ENCODE peak calls at places on chromosomes 16 and 17, in four cellular contexts. M is K562, V is activated B cell treated with CpG ODN at 0.5 μM for 24 hours, G is GM10248. D is an unnamed sample.
A peak's percentile ranks its signal among the peaks of the same experiment; 100 is the strongest.

GRCh38 chr16:69031877-69032301 is 73.6 kb upstream of the HAS3 start:
- DNase-seq in M (no peak), V (no peak), G (no peak), D (no peak)

GRCh38 chr17:14201087-14201486 is 35.6 kb downstream of the CDRT15 start:
- DNase-seq in M (no peak), V (no peak), G (no peak), D (no peak)

GRCh38 chr16:29820730-29821662 is 734 bp downstream of the MVP start:
- DNase-seq in M (no peak), V (peak; percentile 56), G (peak; percentile 72), D (no peak)

GRCh38 chr16:75494696-75495601 is at the start of gene CHST6:
- DNase-seq in M (peak; percentile 43), V (peak; percentile 36), G (peak; percentile 86), D (peak; percentile 55)

GRCh38 chr17:15285466-15285865 is 20.3 kb upstream of the PMP22 start:
- DNase-seq in M (no peak), V (no peak), G (no peak), D (no peak)

GRCh38 chr17:27354491-27355081 is 60.7 kb downstream of the WSB1 start:
- DNase-seq in M (peak; percentile 59), V (no peak), G (no peak), D (no peak)

GRCh38 chr16:65975049-65975708 is 391.3 kb upstream of the CDH5 start:
- DNase-seq in M (peak; percentile 60), V (no peak), G (no peak), D (no peak)

GRCh38 chr16:54194008-54194731 is 92.4 kb downstream of the IRX3 start:
- DNase-seq in M (no peak), V (no peak), G (no peak), D (no peak)

GRCh38 chr16:19898924-19899604 is 14.4 kb upstream of the GPRC5B start:
- DNase-seq in M (peak; percentile 72), V (no peak), G (peak; percentile 67), D (peak; percentile 29)

GRCh38 chr17:77790143-77790829 is 168.2 kb upstream of the TNRC6C start:
- DNase-seq in M (no peak), V (no peak), G (no peak), D (no peak)

GRCh38 chr16:26457061-26457460 is 609.7 kb upstream of the C16orf82 start:
- DNase-seq in M (no peak), V (no peak), G (no peak), D (no peak)

GRCh38 chr16:52743702-52744101 is 196.8 kb upstream of the TOX3 start:
- DNase-seq in M (no peak), V (no peak), G (no peak), D (no peak)

GRCh38 chr17:71760062-71760720 is 360.6 kb upstream of the SOX9 start:
- DNase-seq in M (no peak), V (no peak), G (no peak), D (no peak)

GRCh38 chr16:66300501-66300900 is 66.0 kb upstream of the CDH5 start:
- DNase-seq in M (no peak), V (no peak), G (no peak), D (no peak)

GRCh38 chr17:19262650-19263620 is 25.8 kb downstream of the EPN2 start:
- DNase-seq in M (no peak), V (no peak), G (no peak), D (no peak)

GRCh38 chr17:81418710-81419332 is 23.6 kb downstream of the BAHCC1 start:
- DNase-seq in M (no peak), V (no peak), G (no peak), D (no peak)

GRCh38 chr17:20896153-20896649 is 146.6 kb downstream of the USP22 start:
- DNase-seq in M (no peak), V (peak; percentile 17), G (peak; percentile 11), D (no peak)

DNA sequence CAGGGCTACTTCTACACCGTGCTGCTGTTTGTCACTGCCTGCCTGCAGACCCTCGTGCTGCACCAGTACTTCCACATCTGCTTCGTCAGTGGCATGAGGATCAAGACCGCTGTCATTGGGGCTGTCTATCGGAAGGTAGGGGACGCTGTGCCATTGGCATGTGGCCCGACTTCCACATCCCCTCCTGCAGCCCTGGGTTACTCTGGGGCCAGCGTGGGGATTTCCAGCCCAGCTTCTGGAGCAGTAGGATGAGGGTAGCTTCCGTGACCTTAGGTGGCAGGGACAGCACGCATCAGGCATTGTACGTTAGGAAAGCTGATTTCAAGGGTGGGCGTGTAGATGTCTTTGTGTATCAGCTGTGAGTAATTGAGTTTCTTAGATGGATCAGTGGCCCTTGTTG is 96.5 kb downstream of the ABCC1 start:
- DNase-seq in M (no peak), V (no peak), G (no peak), D (no peak)
- TF ChIP-seq CTCF in M (no peak), V (no peak), G (no peak), D (peak; percentile 23)

DNA sequence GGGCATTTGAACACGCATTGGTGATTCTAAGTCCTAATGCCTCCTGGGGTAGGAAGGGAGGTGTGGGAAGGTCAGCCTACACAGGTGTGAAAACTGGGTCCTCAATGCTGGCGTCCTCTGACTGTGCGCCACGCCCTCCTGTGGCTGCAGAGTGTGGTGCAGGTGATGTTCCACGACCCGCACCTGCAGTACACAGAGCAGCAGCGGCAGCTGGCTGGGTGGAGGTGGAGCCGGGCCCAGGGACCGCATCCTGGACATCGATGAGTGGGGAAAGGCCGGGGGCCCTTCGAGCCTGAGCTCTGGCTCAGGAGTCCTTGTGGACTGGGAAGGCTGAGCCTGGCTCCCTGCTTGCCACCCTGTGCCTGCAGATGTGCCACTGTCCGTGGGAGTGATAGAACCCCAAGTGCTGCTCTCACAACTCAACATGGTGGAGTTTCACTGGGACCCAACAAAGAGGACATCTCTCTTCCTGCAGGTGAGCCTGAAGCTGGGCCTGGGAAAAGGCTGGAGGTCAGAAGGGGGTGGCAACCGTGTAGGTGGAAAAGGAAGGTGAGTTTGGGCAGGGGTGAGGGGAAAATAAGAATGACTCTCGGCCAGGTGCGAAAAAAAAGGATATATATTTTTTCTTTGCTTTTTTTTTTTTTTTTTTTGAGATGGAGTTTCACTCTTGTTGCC is 14.0 kb upstream of the STAC2 start:
- DNase-seq in M (peak; percentile 76), V (peak; percentile 58), G (peak; percentile 78), D (peak; percentile 63)
- TF ChIP-seq CTCF in M (peak; percentile 89), V (peak; percentile 21), G (peak; percentile 69), D (peak; percentile 70)

GRCh38 chr17:74049167-74049797 is 154.2 kb upstream of the RPL38 start:
- DNase-seq in M (no peak), V (no peak), G (no peak), D (no peak)

GRCh38 chr17:74042744-74043486 is 160.6 kb upstream of the RPL38 start:
- DNase-seq in M (peak; percentile 12), V (no peak), G (no peak), D (no peak)

GRCh38 chr17:74043976-74044375 is 159.5 kb upstream of the RPL38 start:
- DNase-seq in M (no peak), V (no peak), G (no peak), D (no peak)

GRCh38 chr17:74042241-74042640 is 161.2 kb upstream of the RPL38 start:
- DNase-seq in M (no peak), V (no peak), G (no peak), D (no peak)

GRCh38 chr17:74045608-74046007 is 157.9 kb upstream of the RPL38 start:
- DNase-seq in M (no peak), V (no peak), G (no peak), D (no peak)
- TF ChIP-seq CTCF in M (no peak), V (no peak), G (no peak), D (no peak)

GRCh38 chr17:47830991-47831933 is at the start of the genes LRRC46 and MRPL10:
- DNase-seq in M (peak; percentile 96), V (peak; percentile 87), G (peak; percentile 99), D (peak; percentile 85)
- TF ChIP-seq CTCF in M (peak; percentile 33), V (no peak), G (no peak), D (peak; percentile 57)

GRCh38 chr16:80319181-80319580 is 221.6 kb upstream of the DYNLRB2 start:
- DNase-seq in M (no peak), V (no peak), G (no peak), D (no peak)
- TF ChIP-seq CTCF in M (no peak), V (no peak), G (no peak), D (no peak)

DNA sequence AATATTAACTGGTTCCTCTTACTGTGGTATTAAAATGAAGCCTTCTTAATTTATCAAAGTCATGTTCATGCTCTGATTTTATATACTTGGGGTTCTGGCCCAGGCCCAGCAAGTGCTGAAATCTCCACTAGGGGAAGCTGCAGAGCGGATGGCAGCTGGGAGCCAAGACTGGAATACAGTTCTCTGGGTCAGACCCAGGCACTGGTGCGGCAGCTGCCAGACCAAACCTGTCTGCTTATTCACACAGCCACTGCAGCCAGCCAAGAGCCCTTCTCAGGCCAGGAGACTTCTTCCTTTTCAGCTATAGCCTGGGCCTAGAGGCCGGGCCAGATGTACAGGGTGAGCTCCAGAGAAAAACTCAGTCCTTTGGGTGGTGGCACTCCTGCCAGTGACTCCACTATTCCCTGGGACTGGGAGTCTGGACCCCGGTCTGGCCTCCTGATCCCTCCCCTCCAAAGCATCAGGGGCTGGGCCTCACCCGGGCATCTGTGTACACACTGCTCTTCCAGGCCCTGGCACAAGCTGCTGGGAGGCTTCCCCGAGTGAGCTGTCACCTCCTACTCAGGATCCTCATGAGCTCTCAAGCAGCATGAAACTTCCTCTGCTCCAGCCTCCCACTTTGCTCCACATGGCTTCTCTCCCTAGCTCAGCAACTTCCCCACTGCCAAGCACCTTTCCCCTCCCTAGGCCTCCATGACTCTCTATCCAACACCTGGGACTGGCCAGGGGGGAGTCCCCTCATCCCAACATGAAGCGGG is 24.4 kb downstream of the ATP6V0D1 start:
- DNase-seq in M (no peak), V (no peak), G (peak; percentile 26), D (no peak)
- TF ChIP-seq CTCF in M (peak; percentile 47), V (no peak), G (no peak), D (peak; percentile 34)

GRCh38 chr16:31094424-31095120 is at the start of gene VKORC1:
- DNase-seq in M (peak; percentile 98), V (peak; percentile 77), G (peak; percentile 91), D (peak; percentile 85)
- TF ChIP-seq CTCF in M (no peak), V (no peak), G (no peak), D (no peak)

GRCh38 chr17:45310380-45311324 is 6.2 kb downstream of the MAP3K14 start:
- DNase-seq in M (no peak), V (no peak), G (no peak), D (no peak)

GRCh38 chr17:45309400-45309799 is 7.4 kb downstream of the MAP3K14 start:
- DNase-seq in M (no peak), V (no peak), G (no peak), D (no peak)

GRCh38 chr17:45311762-45312476 is 4.9 kb downstream of the MAP3K14 start:
- DNase-seq in M (peak; percentile 43), V (no peak), G (peak; percentile 77), D (no peak)

GRCh38 chr17:45312477-45313418 is 4.1 kb downstream of the MAP3K14 start:
- DNase-seq in M (no peak), V (no peak), G (no peak), D (no peak)

DNA sequence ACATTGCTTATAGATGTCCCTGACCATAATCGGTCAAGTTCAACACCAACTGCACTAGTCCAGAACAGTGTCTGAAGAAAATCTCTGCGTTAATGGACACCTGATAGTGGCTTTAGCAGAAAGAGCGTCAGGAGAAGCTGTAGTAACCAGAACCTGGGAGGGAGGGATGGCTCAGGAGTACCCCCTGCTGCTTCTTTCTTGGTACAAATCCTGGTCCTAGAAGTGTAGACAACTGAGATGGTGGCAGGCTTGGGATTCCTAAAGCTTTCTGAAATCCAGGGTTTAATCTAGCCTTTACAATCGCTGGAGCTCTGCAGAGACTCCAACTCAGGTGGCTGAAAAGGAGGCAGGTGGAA is 5.4 kb downstream of the MAP3K14 start:
- DNase-seq in M (no peak), V (no peak), G (no peak), D (no peak)
- TF ChIP-seq CTCF in M (no peak), V (no peak), G (no peak), D (no peak)

GRCh38 chr16:10566613-10567012 is 13.8 kb downstream of the EMP2 start:
- DNase-seq in M (no peak), V (no peak), G (no peak), D (no peak)
- TF ChIP-seq CTCF in M (peak; percentile 27), V (no peak), G (no peak), D (no peak)